ENCODE peak calls at places on chromosomes 6 and 20, in ten cellular contexts. M is A549, P is right lobe of liver, Z is ovary, U is Peyer's patch, I is heart left ventricle, D is breast epithelium, R is sigmoid colon, Q is uterus, J is stomach. W is an unnamed sample.
A peak's percentile ranks its signal among the peaks of the same experiment; 100 is the strongest.

GRCh38 chr6:47701374-47701773 is 3.0 kb downstream of the ADGRF4 start:
- DNase-seq in Q (no peak), R (no peak), J (no peak), M (no peak), Z (no peak), D (no peak), P (no peak), I (no peak), U (no peak), W (no peak)

GRCh38 chr20:44326391-44327159 is 10.3 kb upstream of the R3HDML start:
- DNase-seq in R (no peak), Q (no peak), I (no peak), U (no peak), P (no peak), D (no peak), Z (no peak), M (no peak), J (no peak), W (peak; percentile 84)

GRCh38 chr6:38158762-38159350 is 339.3 kb downstream of the ZFAND3 start:
- DNase-seq in P (no peak), Q (no peak), D (no peak), I (peak; percentile 6), Z (no peak), U (no peak), R (no peak), J (no peak), M (no peak), W (peak; percentile 36)

GRCh38 chr6:158441639-158442308 is 118.1 kb upstream of the TMEM181 start:
- DNase-seq in Q (peak; percentile 60), D (no peak), U (no peak), I (peak; percentile 49), M (no peak), R (no peak), J (no peak), Z (peak; percentile 66), P (no peak), W (no peak)

GRCh38 chr6:111487656-111488055 is 4.6 kb upstream of the REV3L start:
- DNase-seq in I (no peak), Q (no peak), U (no peak), D (no peak), J (no peak), R (no peak), P (no peak), M (no peak), Z (no peak), W (no peak)

GRCh38 chr6:157270916-157271315 is 52.4 kb downstream of the TMEM242 start:
- DNase-seq in P (no peak), U (no peak), R (no peak), Q (no peak), I (no peak), J (no peak), D (no peak), M (no peak), Z (no peak), W (no peak)

GRCh38 chr6:16239798-16240123 is 1.4 kb downstream of the GMPR start:
- DNase-seq in I (no peak), D (no peak), Z (no peak), R (no peak), U (no peak), Q (no peak), M (no peak), J (no peak), P (peak; percentile 78), W (no peak)

GRCh38 chr6:31952140-31952805 is 6.4 kb downstream of the CFB start:
- DNase-seq in U (peak; percentile 82), J (peak; percentile 75), Q (peak; percentile 62), I (peak; percentile 55), D (no peak), P (peak; percentile 69), R (peak; percentile 76), Z (peak; percentile 68), M (peak; percentile 68), W (no peak)

GRCh38 chr6:34246563-34247391 is 2.0 kb downstream of the SMIM29 start:
- DNase-seq in J (no peak), Q (no peak), I (no peak), R (peak; percentile 62), M (no peak), P (no peak), Z (peak; percentile 43), D (no peak), U (peak; percentile 73), W (no peak)

GRCh38 chr6:108739496-108740330 is 108.5 kb upstream of the ARMC2 start:
- DNase-seq in Q (no peak), M (no peak), Z (no peak), U (peak; percentile 27), D (peak; percentile 22), J (peak; percentile 48), P (no peak), R (no peak), I (no peak), W (no peak)

GRCh38 chr6:148164645-148165044 is 178.0 kb upstream of the SASH1 start:
- DNase-seq in J (no peak), D (no peak), R (no peak), U (no peak), P (no peak), Z (no peak), I (no peak), M (no peak), Q (no peak), W (no peak)

GRCh38 chr6:13378669-13379590 is 50.6 kb upstream of the TBC1D7 start:
- DNase-seq in Q (no peak), D (no peak), U (peak; percentile 87), I (no peak), M (no peak), J (peak; percentile 69), P (no peak), Z (no peak), R (no peak), W (no peak)

GRCh38 chr20:1491281-1491840 is at the start of gene SIRPB2:
- DNase-seq in Q (no peak), J (no peak), M (no peak), I (peak; percentile 47), Z (no peak), U (peak; percentile 60), P (peak; percentile 75), R (peak; percentile 73), D (no peak), W (peak; percentile 76)

GRCh38 chr6:13286185-13286584 is 42.2 kb downstream of the TBC1D7 start:
- DNase-seq in Z (no peak), P (no peak), J (no peak), D (no peak), Q (no peak), U (no peak), M (no peak), I (no peak), R (no peak), W (no peak)

GRCh38 chr20:37868998-37869861 is 33.7 kb upstream of the VSTM2L start:
- DNase-seq in J (no peak), U (no peak), P (no peak), Q (no peak), M (no peak), R (no peak), D (no peak), I (no peak), Z (no peak), W (no peak)

GRCh38 chr6:15184441-15184861 is 61.4 kb upstream of the JARID2 start:
- DNase-seq in I (no peak), Z (no peak), M (no peak), Q (no peak), D (no peak), R (no peak), P (no peak), J (no peak), U (no peak), W (no peak)

GRCh38 chr6:53398541-53399344 is 50.0 kb upstream of the ELOVL5 start:
- DNase-seq in U (no peak), D (no peak), R (no peak), Z (no peak), J (no peak), P (no peak), Q (no peak), I (no peak), M (no peak), W (no peak)

GRCh38 chr6:33249732-33250625 is 21.7 kb downstream of the VPS52 start:
- DNase-seq in Q (peak; percentile 26), J (no peak), U (no peak), I (peak; percentile 48), P (no peak), Z (peak; percentile 47), D (no peak), M (no peak), R (peak; percentile 68), W (no peak)

GRCh38 chr6:162684033-162684432 is 43.5 kb downstream of the PRKN start:
- DNase-seq in I (no peak), P (no peak), Z (no peak), D (no peak), U (no peak), M (no peak), R (no peak), J (no peak), Q (no peak), W (no peak)

GRCh38 chr6:4316867-4317400 is 181.6 kb upstream of the ECI2 start:
- DNase-seq in Z (no peak), J (peak; percentile 37), I (peak; percentile 68), M (no peak), Q (no peak), R (no peak), P (no peak), D (no peak), U (peak; percentile 72), W (peak; percentile 41)
- TF ChIP-seq POLR2A in Z (peak; percentile 7), J (no peak), I (peak; percentile 19), M (no peak), Q (no peak), R (no peak), P (no peak), D (no peak), U (no peak), W (peak; percentile 29)

GRCh38 chr6:78605909-78606446 is 261.4 kb upstream of the IRAK1BP1 start:
- DNase-seq in D (no peak), Z (peak; percentile 16), P (no peak), M (no peak), J (no peak), R (no peak), I (no peak), U (no peak), Q (no peak), W (no peak)
- H3K4me3 ChIP-seq in D (no peak overlapping the region), Z (no peak overlapping the region), P (no peak overlapping the region), M (no peak overlapping the region), J (no peak overlapping the region), R (no peak overlapping the region), I (no peak overlapping the region), U (no peak overlapping the region), Q (no peak overlapping the region), W (no peak overlapping the region)

GRCh38 chr20:24578605-24579004 is 109.2 kb downstream of the SYNDIG1 start:
- DNase-seq in Q (no peak), I (no peak), U (no peak), R (no peak), Z (no peak), P (no peak), J (no peak), D (no peak), M (no peak), W (no peak)
- H3K4me1 ChIP-seq in Q (no peaks in the 10 kb centered on the region), I (no peaks in the 10 kb centered on the region), U (no peaks in the 10 kb centered on the region), R (no peaks in the 10 kb centered on the region), Z (no peaks in the 10 kb centered on the region), P (no peaks in the 10 kb centered on the region), J (no peaks in the 10 kb centered on the region), D (no peaks in the 10 kb centered on the region), M (no peaks in the 10 kb centered on the region), W (no peaks in the 10 kb centered on the region)

DNA sequence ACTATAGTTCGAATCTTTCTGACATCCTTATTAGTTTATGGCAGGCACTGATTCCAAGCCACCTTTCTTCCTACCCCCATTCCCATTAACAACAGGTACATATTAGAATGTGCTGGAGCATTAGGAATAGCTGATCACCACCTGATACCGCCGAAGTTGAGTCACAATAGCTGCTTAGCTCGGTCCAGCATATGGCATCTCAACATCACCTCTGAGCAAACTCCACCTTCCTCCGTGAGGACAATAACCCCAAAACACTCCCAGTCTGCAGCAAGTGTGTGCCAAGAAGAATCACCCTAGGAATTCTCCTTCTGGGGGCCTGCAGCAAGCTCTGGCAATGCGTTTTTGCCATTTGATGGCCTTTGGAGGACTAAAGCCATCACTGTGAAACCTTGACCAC is 8.7 kb downstream of the PMEPA1 start:
- DNase-seq in P (no peak), U (no peak), M (no peak), D (no peak), Z (no peak), Q (no peak), J (no peak), R (no peak), I (no peak), W (no peak)
- TF ChIP-seq POLR2A in P (no peak), U (no peak), M (no peak), D (no peak), Z (no peak), Q (no peak), J (no peak), R (no peak), I (no peak), W (no peak)